ENCODE peak calls at places on chromosomes 6 and 20, in five cellular contexts. L is progenitor cell of endocrine pancreas; Q is mesenteric fat pad; U is occipital lobe; B is activated T-cell treated with anti-CD3 and anti-CD28 coated beads, Interleukin-2, amount 50 U/mL, for 72 hours. E is an unnamed sample.

GRCh38 chr20:46400253-46400652 is 6.2 kb downstream of the ELMO2 start:
- DNase-seq in L (no peak), Q (no peak), U (no peak), B (no peak), E (no peak)

GRCh38 chr20:35578469-35578868 is 36.6 kb downstream of the ERGIC3 start:
- DNase-seq in L (no peak), Q (no peak), U (no peak), B (no peak), E (no peak)

GRCh38 chr6:98847767-98848538 is 13.6 kb downstream of the POU3F2 start:
- DNase-seq in L (no peak), Q (no peak), U (no peak), B (no peak), E (no peak)

GRCh38 chr6:108157234-108157971 is 8.4 kb upstream of the NR2E1 start:
- DNase-seq in L (no peak), Q (no peak), U (no peak), B (no peak), E (no peak)

GRCh38 chr6:3229566-3230274 is 2.3 kb upstream of the TUBB2B start:
- DNase-seq in L (peak; percentile 42), Q (no peak), U (peak; percentile 32), B (peak; percentile 58), E (peak; percentile 37)

GRCh38 chr20:62984666-62985065 is 22.1 kb downstream of the BHLHE23 start:
- DNase-seq in L (no peak), Q (no peak), U (no peak), B (no peak), E (no peak)

GRCh38 chr6:14772188-14772587 is 473.7 kb upstream of the JARID2 start:
- DNase-seq in L (no peak), Q (no peak), U (no peak), B (no peak), E (no peak)

GRCh38 chr6:156425374-156425773 is 351.8 kb upstream of the ARID1B start:
- DNase-seq in L (no peak), Q (no peak), U (no peak), B (no peak), E (no peak)

GRCh38 chr20:45588800-45589199 is 9.7 kb upstream of the WFDC8 start:
- DNase-seq in L (no peak), Q (no peak), U (no peak), B (no peak), E (no peak)

GRCh38 chr6:91276315-91276714 is 689.4 kb upstream of the MAP3K7 start:
- DNase-seq in L (no peak), Q (no peak), U (no peak), B (no peak), E (no peak)

GRCh38 chr6:27757307-27757706 is 154.9 kb downstream of the OR2B2 start:
- DNase-seq in L (peak; percentile 23), Q (no peak), U (peak; percentile 6), B (peak; percentile 73), E (no peak)

GRCh38 chr6:150865406-150866146 is at the start of gene MTHFD1L:
- DNase-seq in L (peak; percentile 68), Q (peak; percentile 95), U (peak; percentile 36), B (peak; percentile 87), E (peak; percentile 38)

GRCh38 chr20:59308493-59309201 is 8.2 kb downstream of the EDN3 start:
- DNase-seq in L (no peak), Q (no peak), U (no peak), B (no peak), E (no peak)

GRCh38 chr20:43840382-43841070 is 74.1 kb upstream of the TOX2 start:
- DNase-seq in L (no peak), Q (no peak), U (no peak), B (peak; percentile 46), E (peak; percentile 47)

GRCh38 chr6:89986650-89987074 is 92.4 kb downstream of the GJA10 start:
- DNase-seq in L (no peak), Q (no peak), U (no peak), B (no peak), E (no peak)

GRCh38 chr20:62929051-62929538 is 2.8 kb upstream of the DIDO1 start:
- DNase-seq in L (peak; percentile 61), Q (no peak), U (no peak), B (peak; percentile 66), E (no peak)

GRCh38 chr6:167570460-167571400 is 245.8 kb downstream of the TTLL2 start:
- DNase-seq in L (no peak), Q (no peak), U (no peak), B (no peak), E (no peak)

GRCh38 chr6:125252891-125253290 is 48.9 kb downstream of the HDDC2 start:
- DNase-seq in L (no peak), Q (no peak), U (no peak), B (no peak), E (no peak)

GRCh38 chr6:158662607-158663464 is 13.0 kb downstream of the SYTL3 start:
- DNase-seq in L (no peak), Q (no peak), U (no peak), B (no peak), E (peak; percentile 26)

GRCh38 chr20:57723816-57724215 is 14.0 kb upstream of the PMEPA1 start:
- DNase-seq in L (no peak), Q (no peak), U (no peak), B (no peak), E (no peak)

GRCh38 chr20:50256577-50256976 is 65.9 kb downstream of the CEBPB start:
- DNase-seq in L (no peak), Q (no peak), U (no peak), B (no peak), E (no peak)

GRCh38 chr6:144757299-144757698 is 472.2 kb downstream of the UTRN start:
- DNase-seq in L (no peak), Q (no peak), U (no peak), B (no peak), E (no peak)

GRCh38 chr6:33088258-33088930 is 12.6 kb downstream of the HLA-DPB1 start:
- DNase-seq in L (no peak), Q (no peak), U (no peak), B (no peak), E (no peak)

GRCh38 chr20:7841967-7842301 is 98.3 kb downstream of the HAO1 start:
- DNase-seq in L (no peak), Q (no peak), U (no peak), B (no peak), E (no peak)

GRCh38 chr6:20306491-20306890 is 94.2 kb upstream of the MBOAT1 start:
- DNase-seq in L (no peak), Q (no peak), U (no peak), B (no peak), E (no peak)

GRCh38 chr6:17015551-17016381 is 86.1 kb upstream of the STMND1 start:
- DNase-seq in L (no peak), Q (no peak), U (peak; percentile 38), B (peak; percentile 35), E (no peak)

GRCh38 chr20:41004561-41005360 is 23.9 kb upstream of the TOP1 start:
- DNase-seq in L (no peak), Q (no peak), U (no peak), B (peak; percentile 31), E (no peak)

GRCh38 chr6:144477396-144477795 is 192.3 kb downstream of the UTRN start:
- DNase-seq in L (no peak), Q (no peak), U (no peak), B (no peak), E (no peak)

GRCh38 chr6:135165031-135165430 is 16.1 kb upstream of the MYB start:
- DNase-seq in L (no peak), Q (no peak), U (no peak), B (no peak), E (no peak)